ENCODE peak calls at places on chromosome 10, in nine cellular contexts. M is endothelial cell; H is kidney epithelial cell; U is Right ventricle myocardium superior; X is effector memory CD8-positive, alpha-beta T cell; N is MCF 10A; A is activated CD8-positive, alpha-beta memory T cell treated with anti-CD3 and anti-CD28 coated beads for 24 hours; P is M059J; W is activated T-cell treated with anti-CD3 and anti-CD28 coated beads, Interleukin-2, amount 50 U/mL, for 72 hours. E is an unnamed sample.

GRCh38 chr10:119412244-119412750 is 130.2 kb downstream of the RGS10 start:
- DNase-seq in M (no peak), H (no peak), U (peak; percentile 87), X (no peak), N (no peak), A (no peak), P (peak; percentile 39), W (no peak), E (no peak)

GRCh38 chr10:131109746-131110145 is 201.8 kb downstream of the TCERG1L start:
- DNase-seq in M (no peak), H (no peak), U (no peak), X (no peak), N (no peak), A (no peak), P (no peak), W (no peak), E (no peak)

GRCh38 chr10:132420469-132421376 is 23.7 kb downstream of the PWWP2B start:
- DNase-seq in M (no peak), H (no peak), U (no peak), X (no peak), N (no peak), A (no peak), P (peak; percentile 15), W (no peak), E (no peak)

GRCh38 chr10:99661370-99661749 is 2.1 kb downstream of the ENTPD7 start:
- DNase-seq in M (no peak), H (peak; percentile 58), U (no peak), X (no peak), N (peak; percentile 87), A (no peak), P (peak; percentile 91), W (no peak), E (no peak)

GRCh38 chr10:24257588-24257987 is 48.6 kb downstream of the KIAA1217 start:
- DNase-seq in M (no peak), H (no peak), U (no peak), X (no peak), N (no peak), A (no peak), P (no peak), W (no peak), E (no peak)

GRCh38 chr10:71882813-71883746 is 32.0 kb upstream of the PSAP start:
- DNase-seq in M (no peak), H (no peak), U (no peak), X (no peak), N (no peak), A (no peak), P (no peak), W (no peak), E (no peak)

GRCh38 chr10:16891375-16892313 is 74.4 kb upstream of the RSU1 start:
- DNase-seq in M (peak; percentile 64), H (peak; percentile 65), U (peak; percentile 80), X (peak; percentile 25), N (peak; percentile 59), A (peak; percentile 80), P (peak; percentile 51), W (peak; percentile 43), E (no peak)

GRCh38 chr10:49323896-49324270 is 24.9 kb downstream of the C10orf71 start:
- DNase-seq in M (no peak), H (no peak), U (no peak), X (no peak), N (no peak), A (peak; percentile 47), P (no peak), W (no peak), E (no peak)

GRCh38 chr10:77636286-77636966 is 1.2 kb downstream of the KCNMA1 start:
- DNase-seq in M (no peak), H (no peak), U (no peak), X (no peak), N (no peak), A (no peak), P (no peak), W (no peak), E (no peak)

GRCh38 chr10:132641966-132642731 is 104.6 kb downstream of the INPP5A start:
- DNase-seq in M (no peak), H (no peak), U (no peak), X (no peak), N (no peak), A (no peak), P (no peak), W (no peak), E (no peak)

GRCh38 chr10:63525021-63525420 is 3.8 kb downstream of the REEP3 start:
- DNase-seq in M (no peak), H (no peak), U (no peak), X (no peak), N (no peak), A (no peak), P (peak; percentile 47), W (no peak), E (no peak)